ENCODE peak calls at places on chromosomes 1 and 21, in seven cellular contexts. U is stomach, G is astrocyte of the cerebellum, E is Calu3, D is choroid plexus epithelial cell, B is transverse colon, Y is lower leg skin. K is an unnamed sample.

GRCh38 chr1:184615301-184615700 is 139.4 kb downstream of the EDEM3 start:
- DNase-seq in U (no peak), Y (no peak), D (no peak), G (no peak), B (no peak), E (no peak), K (no peak)

GRCh38 chr1:145695781-145696629 is 11.2 kb downstream of the PDZK1 start:
- DNase-seq in U (no peak), B (no peak), G (no peak), D (no peak), E (no peak), Y (no peak), K (no peak)

GRCh38 chr1:10424034-10424433 is 6.2 kb upstream of the CENPS start:
- DNase-seq in G (no peak), D (peak; percentile 65), B (peak; percentile 13), E (no peak), U (no peak), Y (peak; percentile 23), K (no peak)

GRCh38 chr1:25001125-25001915 is 71.2 kb upstream of the RUNX3 start:
- DNase-seq in D (no peak), E (no peak), G (no peak), Y (no peak), B (no peak), U (no peak), K (no peak)

GRCh38 chr1:197319631-197320030 is 51.6 kb downstream of the CRB1 start:
- DNase-seq in D (no peak), B (no peak), E (no peak), Y (no peak), U (no peak), G (no peak), K (no peak)

GRCh38 chr21:31410763-31411278 is 66.8 kb upstream of the TIAM1 start:
- DNase-seq in G (no peak), D (no peak), B (no peak), Y (no peak), U (no peak), E (no peak), K (no peak)

GRCh38 chr1:112110031-112110430 is 120.6 kb upstream of the KCND3 start:
- DNase-seq in E (no peak), U (peak; percentile 51), B (no peak), D (no peak), G (no peak), Y (no peak), K (no peak)

GRCh38 chr1:160168609-160169369 is 17.4 kb downstream of the ATP1A4 start:
- DNase-seq in E (no peak), G (peak; percentile 54), U (no peak), D (peak; percentile 55), Y (no peak), B (no peak), K (no peak)

GRCh38 chr1:182279724-182280506 is 111.7 kb downstream of the GLUL start:
- DNase-seq in Y (peak; percentile 75), U (no peak), D (no peak), E (no peak), G (no peak), B (no peak), K (no peak)

GRCh38 chr21:38668067-38668466 is 137.7 kb upstream of the ETS2 start:
- DNase-seq in Y (no peak), G (no peak), U (no peak), B (no peak), E (no peak), D (no peak), K (no peak)

GRCh38 chr1:41110721-41111120 is 89.2 kb upstream of the SLFNL1 start:
- DNase-seq in G (no peak), U (no peak), D (no peak), E (no peak), B (no peak), Y (no peak), K (no peak)

GRCh38 chr1:61071205-61071830 is 11.0 kb upstream of the NFIA start:
- DNase-seq in B (no peak), U (no peak), E (no peak), D (no peak), Y (no peak), G (no peak), K (no peak)

GRCh38 chr1:177937931-177938330 is 31.9 kb downstream of the SEC16B start:
- DNase-seq in U (no peak), B (no peak), E (no peak), Y (no peak), G (peak; percentile 35), D (peak; percentile 81), K (no peak)

GRCh38 chr1:154337253-154337894 is 12.0 kb downstream of the ATP8B2 start:
- DNase-seq in B (no peak), D (no peak), E (no peak), U (no peak), Y (no peak), G (no peak), K (no peak)

GRCh38 chr1:53572061-53572801 is 113.0 kb downstream of the DMRTB1 start:
- DNase-seq in U (no peak), B (peak; percentile 10), Y (peak; percentile 29), D (peak; percentile 58), G (no peak), E (peak; percentile 8), K (peak; percentile 56)

GRCh38 chr1:21293537-21294265 is 3.4 kb upstream of the ECE1 start:
- DNase-seq in E (no peak), Y (no peak), B (no peak), G (no peak), U (no peak), D (no peak), K (no peak)

GRCh38 chr1:32701421-32701911 is 1.1 kb downstream of the SYNC start:
- DNase-seq in D (no peak), U (no peak), Y (peak; percentile 31), E (no peak), G (no peak), B (peak; percentile 62), K (no peak)

GRCh38 chr1:2481885-2482284 is 5.8 kb downstream of the PLCH2 start:
- DNase-seq in G (no peak), U (peak; percentile 43), B (no peak), D (no peak), Y (no peak), E (no peak), K (no peak)

GRCh38 chr1:39671793-39672550 is at the start of gene NT5C1A:
- DNase-seq in G (no peak), E (peak; percentile 19), D (no peak), U (peak; percentile 27), B (peak; percentile 15), Y (no peak), K (no peak)

GRCh38 chr1:6521502-6521901 is 30.0 kb upstream of the PLEKHG5 start:
- DNase-seq in E (no peak), D (no peak), B (no peak), Y (no peak), U (no peak), G (no peak), K (no peak)

GRCh38 chr1:47569681-47570470 is 132.0 kb downstream of the FOXD2 start:
- DNase-seq in G (peak; percentile 23), E (peak; percentile 81), Y (peak; percentile 65), D (peak; percentile 97), B (peak; percentile 63), U (peak; percentile 65), K (peak; percentile 85)

GRCh38 chr1:97144527-97144926 is 422.9 kb downstream of the PTBP2 start:
- DNase-seq in U (no peak), Y (no peak), D (peak; percentile 69), B (no peak), G (peak; percentile 20), E (no peak), K (no peak)

GRCh38 chr1:30041741-30042437 is 681.5 kb downstream of the MATN1 start:
- DNase-seq in B (no peak), G (no peak), U (no peak), D (no peak), Y (no peak), E (no peak), K (no peak)

DNA sequence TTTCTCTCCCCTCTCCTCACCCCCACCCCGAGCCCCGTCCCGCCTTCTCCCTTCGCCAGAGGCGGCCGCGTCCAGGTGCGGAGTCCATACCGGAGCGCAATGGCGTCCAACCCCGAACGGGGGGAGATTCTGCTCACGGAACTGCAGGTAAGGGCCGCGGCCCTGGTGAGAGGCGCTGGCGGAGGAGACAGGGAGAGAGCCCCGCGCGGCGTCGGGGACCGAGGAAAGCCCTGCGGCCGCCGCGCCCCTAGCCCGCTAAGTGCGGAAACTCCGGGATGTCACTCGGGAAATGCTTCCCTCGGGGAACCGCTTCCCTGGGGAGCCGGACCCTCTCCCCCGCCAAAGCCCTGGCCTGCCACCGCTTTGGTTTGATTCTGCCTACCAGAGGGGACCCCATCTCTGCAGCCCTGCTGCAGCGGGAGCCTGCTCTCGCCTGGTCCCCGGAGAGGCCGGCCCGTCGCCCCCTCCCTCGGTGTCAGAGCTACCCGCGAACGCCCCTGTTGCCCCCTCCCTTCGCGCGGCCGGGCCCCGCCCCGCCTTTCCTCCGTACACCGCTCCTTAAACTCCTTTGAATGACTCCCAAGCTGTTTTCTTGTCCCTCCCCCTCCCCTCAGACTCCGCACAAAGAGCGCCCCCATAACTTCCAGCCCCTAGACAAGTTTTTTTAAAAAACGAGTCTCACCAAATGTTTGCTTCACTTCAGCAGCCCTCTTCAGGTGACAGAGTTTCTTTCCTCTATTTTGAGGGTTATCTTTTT is 587 bp downstream of the PKN2 start:
- DNase-seq in B (peak; percentile 63), U (peak; percentile 42), D (peak; percentile 52), Y (peak; percentile 33), G (no peak), E (peak; percentile 77), K (no peak)
- TF ChIP-seq CTCF in B (no peak), U (no peak), D (no peak), Y (no peak), G (peak; percentile 14), E (no peak), K (peak; percentile 1)

GRCh38 chr21:35025206-35026152 is 23.6 kb downstream of the RUNX1 start:
- DNase-seq in B (no peak), E (no peak), D (peak; percentile 30), U (no peak), G (no peak), Y (no peak), K (no peak)

GRCh38 chr21:35026153-35026499 is 23.0 kb downstream of the RUNX1 start:
- DNase-seq in D (peak; percentile 21), G (no peak), E (no peak), U (no peak), Y (no peak), B (no peak), K (no peak)

GRCh38 chr21:35027558-35028450 is 21.3 kb downstream of the RUNX1 start:
- DNase-seq in G (no peak), E (no peak), U (no peak), B (no peak), Y (no peak), D (no peak), K (no peak)

GRCh38 chr21:35028451-35028757 is 20.7 kb downstream of the RUNX1 start:
- DNase-seq in E (no peak), U (no peak), D (no peak), Y (no peak), B (no peak), G (no peak), K (no peak)

GRCh38 chr21:35026617-35027557 is 22.2 kb downstream of the RUNX1 start:
- DNase-seq in U (peak; percentile 74), G (no peak), D (peak; percentile 80), E (no peak), B (peak; percentile 71), Y (peak; percentile 51), K (no peak)
- TF ChIP-seq CTCF in U (no peak), G (peak; percentile 4), D (no peak), E (no peak), B (no peak), Y (no peak), K (no peak)

GRCh38 chr1:157995575-157996169 is 2.2 kb downstream of the KIRREL1 start:
- DNase-seq in U (no peak), D (no peak), E (no peak), G (no peak), Y (no peak), B (no peak), K (no peak)
- TF ChIP-seq CTCF in U (no peak), D (peak; percentile 29), E (no peak), G (peak; percentile 11), Y (no peak), B (no peak), K (no peak)

GRCh38 chr1:37177230-37177864 is 143.0 kb upstream of the GRIK3 start:
- DNase-seq in D (peak; percentile 10), B (peak; percentile 13), U (no peak), E (peak; percentile 49), Y (no peak), G (no peak), K (no peak)
- TF ChIP-seq CTCF in D (peak; percentile 31), B (peak; percentile 19), U (no peak), E (no peak), Y (no peak), G (peak; percentile 26), K (no peak)